ENCODE peak calls at places on chromosome 5, in five cellular contexts. C is SK-N-SH, X is GM12878, Q is H1, O is HepG2. V is an unnamed sample. For H3K27me3, the result is how much of the 10 kb centered on the place peaks cover.

GRCh38 chr5:115168829-115169391 is 798 bp downstream of the TRIM36 start:
- DNase-seq in C (peak), X (no peak), Q (peak), O (no peak), V (peak)

GRCh38 chr5:148113243-148113642 is 49.5 kb downstream of the SPINK5 start:
- DNase-seq in C (no peak), X (no peak), Q (no peak), O (no peak), V (no peak)

GRCh38 chr5:1324719-1325190 is 20.1 kb downstream of the CLPTM1L start:
- DNase-seq in C (no peak), X (no peak), Q (no peak), O (no peak), V (no peak)

GRCh38 chr5:137501846-137502406 is 2.8 kb upstream of the SPOCK1 start:
- DNase-seq in C (no peak), X (no peak), Q (no peak), O (no peak), V (no peak)

GRCh38 chr5:180670586-180671359 is 21.4 kb upstream of the FLT4 start:
- DNase-seq in C (peak), X (peak), Q (peak), O (peak), V (peak)

GRCh38 chr5:106380736-106381135 is 1290.0 kb downstream of the EFNA5 start:
- DNase-seq in C (no peak), X (no peak), Q (no peak), O (no peak), V (no peak)

GRCh38 chr5:132510076-132510475 is 19.5 kb upstream of the IRF1 start:
- DNase-seq in C (no peak), X (no peak), Q (no peak), O (no peak), V (no peak)

GRCh38 chr5:135386886-135387628 is 12.0 kb downstream of the MACROH2A1 start:
- DNase-seq in C (no peak), X (no peak), Q (no peak), O (peak), V (peak)

GRCh38 chr5:57172466-57172961 is 1.3 kb upstream of the GPBP1 start:
- DNase-seq in C (peak), X (no peak), Q (no peak), O (no peak), V (peak)

GRCh38 chr5:38720691-38721361 is 125.0 kb upstream of the OSMR start:
- DNase-seq in C (no peak), X (no peak), Q (no peak), O (no peak), V (no peak)

GRCh38 chr5:57225553-57225952 is 51.7 kb downstream of the GPBP1 start:
- DNase-seq in C (no peak), X (no peak), Q (no peak), O (no peak), V (no peak)

GRCh38 chr5:180077594-180078284 is 6.2 kb upstream of the RNF130 start:
- DNase-seq in C (no peak), X (no peak), Q (no peak), O (no peak), V (no peak)

GRCh38 chr5:166068547-166069335 is 2222.7 kb upstream of the WWC1 start:
- DNase-seq in C (no peak), X (no peak), Q (no peak), O (no peak), V (no peak)

GRCh38 chr5:42854795-42855194 is 43.1 kb upstream of the SELENOP start:
- DNase-seq in C (no peak), X (no peak), Q (no peak), O (peak), V (no peak)

GRCh38 chr5:74275204-74275992 is 365.1 kb downstream of the ENC1 start:
- DNase-seq in C (no peak), X (no peak), Q (no peak), O (no peak), V (no peak)

GRCh38 chr5:32342656-32343055 is 29.9 kb upstream of the MTMR12 start:
- DNase-seq in C (peak), X (no peak), Q (no peak), O (no peak), V (no peak)

GRCh38 chr5:174223355-174223754 is 177.8 kb downstream of the NSG2 start:
- DNase-seq in C (peak), X (no peak), Q (no peak), O (no peak), V (no peak)

GRCh38 chr5:167642779-167643517 is 648.5 kb upstream of the WWC1 start:
- DNase-seq in C (peak), X (no peak), Q (no peak), O (no peak), V (no peak)

GRCh38 chr5:169121631-169122420 is 179.1 kb downstream of the SLIT3 start:
- DNase-seq in C (no peak), X (no peak), Q (no peak), O (no peak), V (no peak)

GRCh38 chr5:169712428-169712827 is 75.4 kb downstream of the DOCK2 start:
- DNase-seq in C (no peak), X (no peak), Q (no peak), O (no peak), V (no peak)

GRCh38 chr5:29899583-29899982 is 1293.9 kb upstream of the CDH6 start:
- DNase-seq in C (no peak), X (no peak), Q (no peak), O (peak), V (no peak)

GRCh38 chr5:102835715-102836114 is 80.6 kb downstream of the PAM start:
- DNase-seq in C (no peak), X (no peak), Q (no peak), O (no peak), V (no peak)

GRCh38 chr5:633521-633955 is 21.4 kb downstream of the CEP72 start:
- DNase-seq in C (no peak), X (no peak), Q (peak), O (no peak), V (no peak)

GRCh38 chr5:168341178-168341577 is 49.7 kb downstream of the WWC1 start:
- DNase-seq in C (no peak), X (no peak), Q (no peak), O (no peak), V (no peak)

GRCh38 chr5:124752854-124753720 is 6.6 kb upstream of the ZNF608 start:
- DNase-seq in C (no peak), X (no peak), Q (no peak), O (no peak), V (no peak)

GRCh38 chr5:165460911-165461310 is 1955.5 kb downstream of the MAT2B start:
- DNase-seq in C (no peak), X (no peak), Q (no peak), O (no peak), V (no peak)

GRCh38 chr5:175002128-175002527 is 277.7 kb downstream of the MSX2 start:
- DNase-seq in C (no peak), X (no peak), Q (no peak), O (no peak), V (no peak)

GRCh38 chr5:74141053-74141452 is 499.5 kb downstream of the ENC1 start:
- DNase-seq in C (no peak), X (no peak), Q (no peak), O (no peak), V (no peak)

GRCh38 chr5:72076901-72077300 is 30.4 kb upstream of the MAP1B start:
- DNase-seq in C (no peak), X (no peak), Q (no peak), O (no peak), V (no peak)

GRCh38 chr5:72077390-72077789 is 29.9 kb upstream of the MAP1B start:
- DNase-seq in C (no peak), X (no peak), Q (no peak), O (no peak), V (no peak)

GRCh38 chr5:72082048-72082447 is 25.2 kb upstream of the MAP1B start:
- DNase-seq in C (no peak), X (no peak), Q (no peak), O (no peak), V (no peak)

GRCh38 chr5:72074238-72074637 is 33.0 kb upstream of the MAP1B start:
- DNase-seq in C (no peak), X (no peak), Q (no peak), O (no peak), V (no peak)

GRCh38 chr5:72079288-72079687 is 28.0 kb upstream of the MAP1B start:
- DNase-seq in C (no peak), X (no peak), Q (peak), O (no peak), V (peak)
- TF ChIP-seq CHD2 in C (no peak), X (no peak), Q (no peak), O (no peak), V (no peak)

DNA sequence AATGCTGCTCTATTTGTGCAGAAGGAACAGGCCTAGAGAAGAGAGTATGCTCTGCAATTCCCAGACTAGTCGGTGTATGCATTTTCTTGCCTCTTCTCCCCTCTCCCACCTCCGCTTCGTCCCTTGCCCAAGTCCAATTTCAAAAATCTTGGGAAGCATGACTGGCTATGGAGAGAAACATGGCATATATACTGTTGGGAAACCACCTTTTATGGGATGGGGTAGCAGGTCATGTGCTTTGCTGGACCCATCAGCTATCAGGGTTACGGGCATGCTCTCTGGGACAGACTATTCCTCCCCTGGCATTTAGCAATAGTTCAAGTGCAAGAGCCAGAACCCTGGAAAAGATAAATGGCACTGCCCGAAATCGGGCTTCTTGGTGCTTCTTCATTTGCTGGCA is 12.0 kb downstream of the ISL1 start:
- DNase-seq in C (no peak), X (no peak), Q (no peak), O (no peak), V (no peak)
- H3K27me3 ChIP-seq in C (under half), X (under half), Q (half or more), O (under half), V (under half)

GRCh38 chr5:151156732-151157402 is 712 bp downstream of the ANXA6 start:
- DNase-seq in C (peak), X (no peak), Q (peak), O (no peak), V (peak)

GRCh38 chr5:151153766-151154272 is 3.8 kb downstream of the ANXA6 start:
- DNase-seq in C (no peak), X (no peak), Q (no peak), O (no peak), V (no peak)

GRCh38 chr5:151153300-151153699 is 4.3 kb downstream of the ANXA6 start:
- DNase-seq in C (no peak), X (no peak), Q (no peak), O (no peak), V (no peak)

GRCh38 chr5:151155777-151156731 is 1.5 kb downstream of the ANXA6 start:
- DNase-seq in C (peak), X (no peak), Q (no peak), O (peak), V (no peak)

DNA sequence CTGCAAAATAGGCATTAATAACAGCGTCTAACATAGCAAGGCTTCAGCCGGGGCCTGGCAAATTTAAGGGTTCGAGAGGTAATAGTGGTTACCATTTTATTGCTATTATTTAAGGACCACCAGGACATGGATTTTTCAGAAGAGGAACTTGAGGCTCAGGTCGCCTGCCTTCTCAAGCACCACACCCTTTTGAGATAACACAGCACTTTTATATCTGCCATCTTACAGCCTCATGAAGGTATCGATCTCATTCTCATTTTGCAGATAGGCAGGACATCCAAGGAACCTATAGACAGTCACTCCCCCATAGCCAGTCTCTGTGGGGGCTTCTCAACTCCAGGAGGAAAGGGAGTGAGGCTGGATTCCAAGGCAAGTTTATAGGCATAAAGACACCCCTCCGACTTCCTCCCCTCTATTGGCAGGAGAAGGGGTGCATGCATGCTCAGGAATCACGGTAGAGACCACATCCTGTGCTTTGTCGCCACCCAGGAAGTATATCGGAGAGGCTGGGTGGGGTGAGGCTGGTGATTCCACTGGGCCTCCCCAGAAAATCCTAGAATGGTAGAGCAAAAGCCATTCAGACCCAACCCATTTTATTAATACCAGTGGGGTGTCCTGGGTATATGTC is 2.3 kb downstream of the ANXA6 start:
- DNase-seq in C (no peak), X (peak), Q (no peak), O (no peak), V (no peak)
- TF ChIP-seq CHD2 in C (no peak), X (no peak), Q (no peak), O (no peak), V (no peak)

GRCh38 chr5:177995691-177996595 is at the start of gene PROP1:
- DNase-seq in C (peak), X (no peak), Q (no peak), O (no peak), V (no peak)

GRCh38 chr5:177994063-177994462 is 2.0 kb downstream of the PROP1 start:
- DNase-seq in C (no peak), X (no peak), Q (no peak), O (no peak), V (no peak)

GRCh38 chr5:177988989-177989625 is 6.9 kb downstream of the PROP1 start:
- DNase-seq in C (no peak), X (no peak), Q (no peak), O (no peak), V (no peak)

GRCh38 chr5:177994561-177995190 is 1.4 kb downstream of the PROP1 start:
- DNase-seq in C (no peak), X (no peak), Q (no peak), O (no peak), V (no peak)

DNA sequence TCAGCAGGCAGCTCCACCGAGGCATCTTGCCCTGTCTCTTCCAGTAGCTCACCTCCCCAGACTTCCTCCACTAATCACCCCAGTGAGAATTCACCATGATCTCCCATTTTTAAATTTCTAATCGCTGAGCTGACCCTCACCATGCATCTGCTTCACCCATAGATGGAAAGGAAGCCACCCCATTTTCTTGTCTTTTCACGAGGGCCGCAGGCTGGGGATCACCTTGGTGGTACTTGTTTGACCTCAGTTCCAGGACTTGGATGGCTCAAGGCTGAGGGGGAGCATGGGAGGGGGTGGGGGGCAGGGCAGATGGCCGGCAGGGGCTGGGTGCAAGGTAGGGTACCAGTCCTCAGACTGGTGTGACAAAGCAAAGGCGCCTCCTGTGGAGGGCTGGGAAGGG is 3.6 kb downstream of the PROP1 start:
- DNase-seq in C (no peak), X (no peak), Q (no peak), O (no peak), V (no peak)
- H3K27me3 ChIP-seq in C (under half), X (under half), Q (under half), O (under half), V (under half)

GRCh38 chr5:141628175-141628788 is 8.4 kb downstream of the HDAC3 start:
- DNase-seq in C (no peak), X (no peak), Q (no peak), O (no peak), V (no peak)
- TF ChIP-seq CHD2 in C (no peak), X (no peak), Q (no peak), O (no peak), V (no peak)

GRCh38 chr5:141783599-141784296 is 94.5 kb downstream of the PCDH1 start:
- DNase-seq in C (no peak), X (no peak), Q (no peak), O (no peak), V (no peak)
- H3K27me3 ChIP-seq in C (under half), X (under half), Q (under half), O (under half), V (under half)

DNA sequence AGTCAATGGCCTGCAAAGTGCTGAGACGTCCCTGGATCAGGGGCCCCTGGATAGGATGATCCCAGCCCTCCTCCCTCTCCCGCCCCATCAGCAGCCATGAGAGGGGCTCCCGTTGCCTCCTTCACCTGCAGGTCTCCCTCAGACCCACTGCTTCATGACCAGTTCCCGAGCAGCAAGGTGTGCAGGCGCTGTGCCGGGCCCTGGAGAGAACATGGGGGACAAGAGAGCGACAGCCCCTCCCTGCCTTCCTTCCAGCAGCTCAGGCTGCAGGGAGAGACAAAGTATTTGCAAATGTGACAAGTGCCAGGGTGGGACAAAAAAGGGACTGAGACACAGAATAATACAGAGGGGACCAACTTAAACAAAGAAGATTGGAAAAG is 22.4 kb upstream of the VDAC1 start:
- DNase-seq in C (no peak), X (no peak), Q (no peak), O (no peak), V (no peak)
- TF ChIP-seq CHD2 in C (no peak), X (no peak), Q (no peak), O (no peak), V (no peak)